ENCODE peak calls at places on chromosomes 6 and 20, in four cellular contexts. D, W, Y and P are unnamed samples.

GRCh38 chr6:47029865-47030561 is 12.1 kb downstream of the ADGRF1 start:
- DNase-seq in D (no peak), W (no peak), Y (no peak), P (no peak)

GRCh38 chr6:169868458-169868857 is 117.0 kb downstream of the ERMARD start:
- DNase-seq in D (no peak), W (no peak), Y (no peak), P (no peak)

GRCh38 chr6:107115695-107116327 is 496 bp upstream of the BEND3 start:
- DNase-seq in D (no peak), W (peak; percentile 43), Y (peak; percentile 82), P (peak; percentile 43)

GRCh38 chr6:152272486-152272885 is 364.7 kb downstream of the SYNE1 start:
- DNase-seq in D (no peak), W (no peak), Y (no peak), P (no peak)

GRCh38 chr6:111646942-111647341 is 41.3 kb upstream of the TRAF3IP2 start:
- DNase-seq in D (no peak), W (no peak), Y (no peak), P (no peak)

GRCh38 chr6:54037277-54037779 is 73.9 kb upstream of the MLIP start:
- DNase-seq in D (no peak), W (no peak), Y (no peak), P (no peak)

GRCh38 chr6:20581070-20581469 is 46.8 kb downstream of the CDKAL1 start:
- DNase-seq in D (no peak), W (no peak), Y (no peak), P (no peak)

GRCh38 chr6:159151266-159151855 is 17.8 kb upstream of the FNDC1 start:
- DNase-seq in D (no peak), W (peak; percentile 28), Y (peak; percentile 72), P (no peak)

GRCh38 chr20:49750611-49751396 is 37.1 kb upstream of the B4GALT5 start:
- DNase-seq in D (peak; percentile 86), W (peak; percentile 77), Y (no peak), P (peak; percentile 37)

GRCh38 chr6:5851261-5851757 is 155.4 kb downstream of the NRN1 start:
- DNase-seq in D (no peak), W (no peak), Y (no peak), P (peak; percentile 76)

GRCh38 chr6:45655630-45656422 is 278.1 kb upstream of the SUPT3H start:
- DNase-seq in D (no peak), W (no peak), Y (no peak), P (no peak)

GRCh38 chr6:12576389-12576788 is 140.2 kb upstream of the PHACTR1 start:
- DNase-seq in D (no peak), W (no peak), Y (no peak), P (no peak)

GRCh38 chr20:14336667-14337066 is 745 bp downstream of the FLRT3 start:
- DNase-seq in D (no peak), W (no peak), Y (no peak), P (no peak)

GRCh38 chr6:56821005-56821432 is 133.9 kb upstream of the BEND6 start:
- DNase-seq in D (no peak), W (no peak), Y (no peak), P (no peak)

GRCh38 chr6:168949876-168950499 is 303.7 kb downstream of the THBS2 start:
- DNase-seq in D (no peak), W (no peak), Y (no peak), P (no peak)

GRCh38 chr20:14434379-14435136 is 97.1 kb upstream of the FLRT3 start:
- DNase-seq in D (no peak), W (no peak), Y (no peak), P (no peak)

GRCh38 chr6:22940571-22941290 is 371.4 kb downstream of the HDGFL1 start:
- DNase-seq in D (no peak), W (no peak), Y (no peak), P (no peak)

GRCh38 chr6:149233056-149233715 is 84.3 kb upstream of the TAB2 start:
- DNase-seq in D (no peak), W (no peak), Y (peak; percentile 23), P (no peak)

GRCh38 chr6:84645000-84645399 is 119.4 kb downstream of the TBX18 start:
- DNase-seq in D (no peak), W (no peak), Y (no peak), P (no peak)

DNA sequence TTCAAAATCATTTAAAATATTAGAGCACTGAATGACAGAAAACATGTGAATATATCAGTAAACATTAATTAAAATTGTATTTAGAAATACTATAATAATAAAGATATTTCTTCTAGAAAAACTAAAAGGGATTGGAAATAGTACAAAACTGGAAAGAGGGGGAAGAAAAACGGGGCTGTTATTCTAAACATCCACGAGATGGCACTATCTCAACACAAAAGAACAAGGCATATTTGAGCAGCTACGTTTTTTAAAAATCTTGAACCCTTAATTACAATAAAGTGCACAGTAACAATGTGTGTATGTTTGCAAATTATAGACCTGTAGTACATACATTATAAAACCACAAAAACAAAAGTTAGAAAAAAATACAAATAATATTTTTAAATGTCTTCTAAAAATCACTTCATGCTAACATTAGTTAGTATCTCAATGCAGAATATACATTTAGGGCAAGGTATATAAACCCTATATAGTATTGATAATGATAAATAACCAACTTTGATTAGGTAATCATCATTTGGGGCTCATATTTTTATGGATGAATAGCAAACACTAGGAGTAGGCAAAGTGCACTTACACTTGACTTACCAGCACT is 42.5 kb upstream of the PNISR start:
- DNase-seq in D (no peak), W (no peak), Y (peak; percentile 24), P (no peak)
- TF ChIP-seq SPI1 in D (no peak), W (no peak), Y (no peak), P (no peak)

DNA sequence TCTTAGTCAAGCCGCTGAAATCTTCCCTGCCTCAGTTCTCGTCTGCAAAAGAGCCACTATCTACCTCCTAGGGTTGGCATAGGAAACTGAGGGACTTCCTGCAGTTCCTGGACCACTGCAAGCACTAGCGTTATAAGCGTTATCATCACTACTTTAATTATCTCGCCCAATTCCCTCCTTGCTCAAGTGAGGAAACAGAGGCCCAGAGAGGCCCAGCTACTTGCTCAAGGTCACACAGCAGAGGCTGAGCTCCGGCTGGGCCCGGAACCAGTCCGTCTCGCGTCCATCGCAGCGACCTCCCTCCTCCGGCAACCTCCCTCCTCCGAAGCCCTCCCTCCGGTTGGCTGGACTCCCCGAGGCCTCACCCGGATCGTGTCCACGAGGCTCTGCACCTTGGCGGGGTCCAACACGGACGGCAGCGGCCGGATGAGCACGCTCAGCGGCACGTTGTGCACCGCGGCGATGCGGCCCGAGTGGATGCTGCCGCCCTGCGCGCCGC is 340 bp downstream of the SRXN1 start:
- DNase-seq in D (no peak), W (peak; percentile 58), Y (peak; percentile 43), P (no peak)
- TF ChIP-seq SPI1 in D (no peak), W (no peak), Y (no peak), P (no peak)

DNA sequence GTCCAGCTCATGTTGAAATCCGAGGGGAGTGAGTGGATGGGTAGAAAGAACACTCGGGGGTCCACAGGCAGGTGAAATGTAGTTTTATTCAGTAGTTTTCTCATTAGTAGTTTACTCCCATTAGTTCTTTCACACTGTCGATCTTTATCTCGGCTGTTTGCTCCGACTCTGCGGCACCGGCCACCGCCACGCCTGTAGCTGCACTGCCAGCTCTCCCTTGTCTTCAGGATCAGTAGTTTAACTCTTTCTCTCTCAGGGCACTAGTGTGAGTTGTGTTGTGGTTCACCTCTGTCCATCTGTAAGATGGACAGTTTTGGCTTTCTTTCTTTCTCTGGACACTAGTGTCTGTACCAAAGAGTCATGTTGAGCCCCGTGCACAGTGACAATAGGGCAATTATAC is 195.7 kb downstream of the LMBRD1 start:
- DNase-seq in D (no peak), W (no peak), Y (no peak), P (no peak)
- TF ChIP-seq SPI1 in D (no peak), W (no peak), Y (no peak), P (no peak)

GRCh38 chr6:108523697-108524096 is 37.0 kb upstream of the FOXO3 start:
- DNase-seq in D (no peak), W (no peak), Y (no peak), P (no peak)

GRCh38 chr6:108521616-108522107 is 39.1 kb upstream of the FOXO3 start:
- DNase-seq in D (no peak), W (no peak), Y (no peak), P (no peak)

GRCh38 chr6:108524528-108525218 is 36.0 kb upstream of the FOXO3 start:
- DNase-seq in D (no peak), W (no peak), Y (no peak), P (no peak)

DNA sequence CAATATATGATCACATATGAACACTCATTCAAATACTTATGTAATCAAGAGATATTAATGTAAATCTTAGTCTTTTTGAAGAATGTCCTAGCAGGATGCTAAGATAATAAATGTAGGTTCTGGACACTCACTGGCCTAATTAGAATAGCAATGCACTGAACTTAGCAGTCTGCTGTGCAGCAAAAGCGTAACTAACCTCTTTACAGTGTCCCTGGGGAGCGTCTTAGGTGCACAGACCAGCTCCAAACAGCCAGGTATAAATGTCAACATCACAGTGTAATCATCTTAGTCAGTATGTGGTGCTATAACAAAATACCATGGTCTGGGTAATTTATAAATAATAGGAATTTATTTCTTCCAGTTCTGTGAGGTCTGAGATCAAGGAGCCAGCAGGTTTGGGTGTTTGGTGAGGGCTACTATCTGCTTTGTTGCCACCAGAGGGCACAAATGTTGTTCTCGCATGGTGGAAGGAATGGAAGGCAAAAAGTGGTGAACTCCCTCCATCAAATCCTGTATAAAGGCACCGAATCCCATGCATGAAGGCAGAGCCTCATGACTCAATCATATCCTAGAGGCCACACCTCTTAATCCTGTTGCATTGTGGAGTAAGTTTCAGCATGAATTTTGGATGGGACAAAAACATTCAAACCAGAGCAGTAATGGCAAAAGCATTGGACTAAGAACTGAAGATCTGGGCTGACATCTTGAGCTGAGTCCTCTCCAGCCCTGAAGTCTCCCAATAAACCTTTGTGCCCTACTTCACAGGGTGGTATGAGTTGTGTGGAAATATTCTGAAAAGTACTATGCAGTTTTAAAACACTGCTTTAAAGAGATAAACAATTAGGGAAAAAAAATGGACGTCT is 41.8 kb upstream of the FOXO3 start:
- DNase-seq in D (no peak), W (no peak), Y (peak; percentile 43), P (no peak)
- TF ChIP-seq SPI1 in D (no peak), W (no peak), Y (no peak), P (no peak)